ENCODE peak calls at places on chromosomes 6 and 20, in seven cellular contexts. U is adrenal gland, B is colonic mucosa, Y is heart right ventricle, C is PC-3, T is fibroblast of lung, A is GM23338. S is an unnamed sample.

GRCh38 chr6:84766796-84767590 is 2.6 kb upstream of the TBX18 start:
- DNase-seq in Y (no peak), B (no peak), C (no peak), T (no peak), U (no peak), A (peak), S (no peak)

GRCh38 chr20:58518387-58518786 is 3.2 kb upstream of the APCDD1L start:
- DNase-seq in T (no peak), B (no peak), C (no peak), U (no peak), A (no peak), Y (no peak), S (no peak)

GRCh38 chr6:150005761-150006651 is 19.3 kb downstream of the RAET1L start:
- DNase-seq in U (no peak), B (no peak), Y (no peak), A (no peak), T (no peak), C (no peak), S (no peak)

GRCh38 chr20:7627734-7628663 is 312.3 kb downstream of the HAO1 start:
- DNase-seq in A (no peak), C (peak), U (no peak), B (no peak), Y (no peak), T (peak), S (peak)

GRCh38 chr6:105740946-105741605 is 338.2 kb upstream of the PREP start:
- DNase-seq in U (peak), A (no peak), T (no peak), C (no peak), B (no peak), Y (no peak), S (no peak)

GRCh38 chr20:63104312-63105181 is 97.8 kb upstream of the BHLHE23 start:
- DNase-seq in B (no peak), A (no peak), C (no peak), T (no peak), Y (no peak), U (no peak), S (no peak)

GRCh38 chr6:12112540-12113189 is 100.6 kb downstream of the HIVEP1 start:
- DNase-seq in T (peak), B (no peak), C (no peak), U (no peak), Y (no peak), A (no peak), S (no peak)

GRCh38 chr20:51496964-51497363 is 45.6 kb downstream of the NFATC2 start:
- DNase-seq in A (no peak), U (no peak), T (no peak), B (no peak), Y (no peak), C (no peak), S (no peak)

GRCh38 chr6:151240036-151240685 is 394 bp downstream of the AKAP12 start:
- DNase-seq in Y (peak), C (peak), B (peak), T (peak), U (peak), A (peak), S (peak)

GRCh38 chr6:63307581-63308246 is 12.1 kb downstream of the LGSN start:
- DNase-seq in Y (no peak), U (peak), C (peak), T (peak), A (peak), B (peak), S (peak)

GRCh38 chr20:57450931-57451330 is 59.7 kb downstream of the RBM38 start:
- DNase-seq in B (no peak), U (no peak), T (no peak), C (no peak), Y (no peak), A (no peak), S (no peak)

GRCh38 chr6:28953039-28953872 is 29.5 kb upstream of the TRIM27 start:
- DNase-seq in Y (no peak), T (peak), U (no peak), B (peak), C (peak), A (peak), S (peak)

GRCh38 chr20:4243071-4243470 is 227.7 kb upstream of the RNF24 start:
- DNase-seq in U (no peak), A (peak), B (no peak), C (no peak), T (peak), Y (no peak), S (no peak)

GRCh38 chr6:7468382-7469081 is 72.9 kb upstream of the DSP start:
- DNase-seq in Y (peak), A (no peak), T (peak), U (peak), B (no peak), C (peak), S (peak)

GRCh38 chr20:1824834-1825233 is 70.4 kb upstream of the SIRPA start:
- DNase-seq in B (no peak), T (no peak), Y (no peak), U (no peak), A (no peak), C (no peak), S (no peak)

GRCh38 chr6:85490516-85491248 is 40.8 kb downstream of the NT5E start:
- DNase-seq in A (no peak), C (peak), U (no peak), Y (no peak), B (no peak), T (peak), S (peak)

GRCh38 chr6:73739097-73739496 is 43.1 kb downstream of the CD109 start:
- DNase-seq in B (no peak), U (no peak), C (peak), T (peak), Y (no peak), A (peak), S (peak)

GRCh38 chr6:106084106-106084963 is 1.8 kb upstream of the PRDM1 start:
- DNase-seq in A (peak), Y (peak), T (peak), B (peak), U (no peak), C (peak), S (no peak)

GRCh38 chr6:14641401-14641800 is 523.8 kb downstream of the CD83 start:
- DNase-seq in T (no peak), C (no peak), U (no peak), A (no peak), Y (no peak), B (no peak), S (no peak)

GRCh38 chr6:32081168-32081624 is 27.9 kb downstream of the TNXB start:
- DNase-seq in C (peak), Y (peak), T (peak), U (peak), B (no peak), A (no peak), S (peak)

GRCh38 chr6:169291639-169292339 is 38.1 kb upstream of the THBS2 start:
- DNase-seq in Y (no peak), U (no peak), A (no peak), C (no peak), B (no peak), T (peak), S (no peak)

GRCh38 chr6:11766589-11767450 is 11.8 kb downstream of the ADTRP start:
- DNase-seq in A (no peak), Y (no peak), T (peak), U (peak), B (no peak), C (peak), S (peak)

GRCh38 chr6:111564482-111564945 is 41.2 kb downstream of the TRAF3IP2 start:
- DNase-seq in C (peak), A (no peak), B (no peak), T (peak), U (peak), Y (no peak), S (no peak)

GRCh38 chr6:37141291-37142046 is 28.5 kb upstream of the PIM1 start:
- DNase-seq in C (no peak), B (no peak), Y (no peak), T (peak), A (peak), U (no peak), S (no peak)

GRCh38 chr20:63947638-63948456 is 8.4 kb downstream of the UCKL1 start:
- DNase-seq in U (no peak), T (no peak), B (no peak), Y (no peak), A (no peak), C (no peak), S (no peak)

GRCh38 chr6:40425192-40425919 is 161.8 kb downstream of the LRFN2 start:
- DNase-seq in B (no peak), Y (peak), T (no peak), U (no peak), C (no peak), A (no peak), S (no peak)

GRCh38 chr6:101762851-101763250 is 369.3 kb downstream of the GRIK2 start:
- DNase-seq in B (no peak), C (no peak), U (no peak), A (no peak), T (peak), Y (no peak), S (no peak)

GRCh38 chr20:55067158-55067825 is 591.9 kb downstream of the DOK5 start:
- DNase-seq in T (peak), C (no peak), B (no peak), Y (no peak), U (no peak), A (no peak), S (no peak)

GRCh38 chr6:128491643-128492206 is 28.7 kb downstream of the PTPRK start:
- DNase-seq in T (peak), B (peak), U (no peak), C (peak), A (no peak), Y (peak), S (no peak)

GRCh38 chr6:111030008-111031006 is 48.5 kb downstream of the RPF2 start:
- DNase-seq in C (no peak), A (no peak), T (no peak), U (no peak), B (no peak), Y (peak), S (no peak)

GRCh38 chr20:50562262-50562701 is 52.1 kb downstream of the PTPN1 start:
- DNase-seq in T (no peak), A (no peak), Y (no peak), C (no peak), U (no peak), B (no peak), S (no peak)

GRCh38 chr6:42363906-42364859 is 87.5 kb downstream of the TRERF1 start:
- DNase-seq in T (no peak), C (no peak), Y (no peak), A (no peak), B (no peak), U (peak), S (no peak)

GRCh38 chr20:59441306-59441705 is 140.9 kb downstream of the EDN3 start:
- DNase-seq in T (no peak), C (no peak), B (no peak), A (no peak), U (no peak), Y (no peak), S (no peak)

GRCh38 chr6:30840922-30841643 is 43.2 kb upstream of the DDR1 start:
- DNase-seq in T (no peak), C (no peak), A (no peak), U (no peak), B (no peak), Y (no peak), S (no peak)

GRCh38 chr20:50395258-50395729 is 114.9 kb upstream of the PTPN1 start:
- DNase-seq in U (peak), Y (peak), T (peak), C (peak), B (no peak), A (no peak), S (no peak)

GRCh38 chr20:49207071-49207470 is 12.1 kb upstream of the DDX27 start:
- DNase-seq in C (peak), A (peak), T (no peak), U (no peak), Y (no peak), B (no peak), S (no peak)
- TF ChIP-seq CTCF in C (peak), A (peak), T (no peak), U (no peak), Y (no peak), B (no peak), S (peak)

DNA sequence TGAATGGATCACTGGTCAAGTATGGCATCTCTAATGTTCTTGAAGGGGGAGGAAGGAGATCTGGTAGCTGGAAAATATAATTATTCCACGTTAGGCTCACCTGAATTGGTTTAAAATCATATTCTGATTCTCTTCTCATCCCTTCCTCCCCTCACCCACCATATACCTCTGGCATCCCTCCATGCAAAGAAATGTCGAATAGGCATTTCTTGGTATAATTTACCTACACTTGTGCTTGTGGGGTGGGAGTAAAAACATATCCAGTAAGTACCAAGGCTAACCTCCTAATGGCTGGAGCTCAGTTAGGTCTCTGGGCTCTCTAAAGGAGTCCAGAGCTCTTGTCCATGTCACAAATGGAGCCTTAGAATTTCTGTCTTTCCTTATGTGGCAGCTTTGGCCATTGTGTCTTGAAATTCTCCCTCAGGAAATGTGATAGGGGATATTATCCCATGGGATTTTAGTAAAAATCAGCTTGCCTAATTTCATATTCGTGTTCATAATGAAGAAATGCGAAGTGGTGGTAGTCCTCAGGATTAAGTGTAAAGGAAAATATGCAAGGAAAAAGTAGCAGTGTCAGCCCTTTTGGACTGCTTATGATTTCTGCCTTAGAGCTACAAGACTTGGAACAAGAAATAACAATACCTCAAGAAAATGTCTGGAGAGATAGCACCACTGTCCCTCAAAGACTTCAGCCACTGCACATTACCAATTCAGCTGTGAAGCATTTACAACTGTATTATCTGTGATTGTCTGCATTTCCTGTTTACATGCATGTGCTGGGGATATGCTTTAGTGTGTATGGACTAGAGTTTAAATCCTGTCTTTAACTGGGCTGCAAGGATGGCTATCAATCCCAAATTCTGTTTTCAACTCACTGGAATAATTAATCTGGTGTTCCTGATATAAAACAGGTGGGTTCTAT is 12.3 kb downstream of the TAF11 start:
- DNase-seq in Y (no peak), U (no peak), B (no peak), A (no peak), T (no peak), C (no peak), S (no peak)
- H3K27ac ChIP-seq in Y (no peak), U (no peak), B (peak), A (no peak), T (no peak), C (peak), S (no peak)

DNA sequence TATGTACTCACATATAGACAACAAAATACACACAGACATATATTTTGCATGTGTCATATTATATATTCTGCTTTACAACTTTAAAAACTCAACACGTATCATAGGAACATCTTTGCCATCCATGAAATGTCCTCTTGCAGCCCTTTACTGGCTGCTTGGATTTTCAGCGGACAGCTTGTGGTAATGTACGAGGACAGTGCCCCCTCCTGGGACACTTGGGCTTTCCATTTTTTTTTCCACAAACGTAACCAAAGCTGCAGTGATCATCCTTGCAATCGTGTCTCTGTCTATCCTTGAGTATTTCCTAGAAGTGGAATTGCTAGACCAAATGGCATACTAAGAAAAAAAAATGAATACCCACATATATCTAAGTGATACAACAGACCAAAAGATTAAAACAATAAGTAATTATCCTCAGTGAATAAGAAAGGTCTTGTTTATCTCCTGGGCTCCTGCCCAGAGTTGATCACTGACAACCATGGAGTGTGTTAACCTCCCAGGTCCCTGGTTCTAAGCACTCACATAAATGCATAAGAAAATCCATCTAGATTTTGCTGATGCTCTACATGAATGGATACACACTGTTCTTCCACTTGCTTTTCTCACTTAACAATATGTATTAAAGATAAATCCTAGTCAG is 18.1 kb downstream of the BPI start:
- DNase-seq in B (no peak), C (peak), T (peak), Y (peak), U (peak), A (peak), S (peak)
- TF ChIP-seq CTCF in B (peak), C (peak), T (peak), Y (no peak), U (peak), A (peak), S (peak)

GRCh38 chr6:159414711-159415110 is 245.5 kb downstream of the FNDC1 start:
- DNase-seq in U (no peak), Y (no peak), A (no peak), B (no peak), T (no peak), C (no peak), S (no peak)
- H3K27ac ChIP-seq in U (no peak), Y (no peak), A (no peak), B (no peak), T (no peak), C (no peak), S (no peak)

GRCh38 chr6:51568771-51569170 is 518.6 kb downstream of the PKHD1 start:
- DNase-seq in T (no peak), Y (no peak), B (no peak), A (no peak), C (peak), U (no peak), S (peak)

GRCh38 chr6:51571168-51571567 is 516.2 kb downstream of the PKHD1 start:
- DNase-seq in T (no peak), B (no peak), U (no peak), A (no peak), C (peak), Y (no peak), S (no peak)

GRCh38 chr6:51570168-51570921 is 517.1 kb downstream of the PKHD1 start:
- DNase-seq in U (no peak), B (no peak), A (no peak), Y (no peak), C (peak), T (no peak), S (peak)

GRCh38 chr6:51565472-51565871 is 521.9 kb downstream of the PKHD1 start:
- DNase-seq in A (no peak), U (no peak), B (no peak), T (no peak), Y (no peak), C (no peak), S (no peak)

GRCh38 chr6:51569594-51569993 is 517.8 kb downstream of the PKHD1 start:
- DNase-seq in B (no peak), A (peak), C (peak), T (no peak), U (no peak), Y (no peak), S (no peak)
- TF ChIP-seq CTCF in B (no peak), A (peak), C (peak), T (no peak), U (no peak), Y (no peak), S (no peak)

S was measured in RWPE1.